ENCODE peak calls at places on chromosomes 12 and 14, in five cellular contexts. One of them, this sample, is unnamed.

GRCh38 chr12:106760184-106760531 is 14.3 kb upstream of the RIC8B start:
- DNase-seq in retinal pigment epithelial cell: no peak
- DNase-seq in choroid plexus epithelial cell: peak
- DNase-seq in AG09309: no peak
- DNase-seq in cardiac fibroblast: no peak
- DNase-seq in this sample: no peak

GRCh38 chr12:69042970-69043369 is 110.0 kb upstream of the CPM start:
- DNase-seq in AG09309: no peak
- DNase-seq in choroid plexus epithelial cell: peak
- DNase-seq in retinal pigment epithelial cell: no peak
- DNase-seq in cardiac fibroblast: no peak
- DNase-seq in this sample: no peak

GRCh38 chr12:10771132-10771733 is 31.2 kb downstream of the TAS2R7 start:
- DNase-seq in choroid plexus epithelial cell: peak
- DNase-seq in cardiac fibroblast: peak
- DNase-seq in retinal pigment epithelial cell: no peak
- DNase-seq in AG09309: peak
- DNase-seq in this sample: peak

GRCh38 chr12:18320036-18320617 is 58.8 kb downstream of the PIK3C2G start:
- DNase-seq in cardiac fibroblast: peak
- DNase-seq in AG09309: peak
- DNase-seq in choroid plexus epithelial cell: peak
- DNase-seq in retinal pigment epithelial cell: peak
- DNase-seq in this sample: peak

GRCh38 chr14:81302613-81303012 is 81.9 kb upstream of the GTF2A1 start:
- DNase-seq in retinal pigment epithelial cell: no peak
- DNase-seq in cardiac fibroblast: no peak
- DNase-seq in choroid plexus epithelial cell: no peak
- DNase-seq in AG09309: no peak
- DNase-seq in this sample: no peak

GRCh38 chr14:94180655-94181271 is 6.6 kb downstream of the PPP4R4 start:
- DNase-seq in cardiac fibroblast: peak
- DNase-seq in retinal pigment epithelial cell: no peak
- DNase-seq in choroid plexus epithelial cell: peak
- DNase-seq in AG09309: no peak
- DNase-seq in this sample: peak

GRCh38 chr14:91415794-91416743 is 1.6 kb downstream of the CCDC88C start:
- DNase-seq in choroid plexus epithelial cell: no peak
- DNase-seq in retinal pigment epithelial cell: no peak
- DNase-seq in cardiac fibroblast: no peak
- DNase-seq in AG09309: no peak
- DNase-seq in this sample: no peak

GRCh38 chr14:104353921-104354701 is 215.7 kb downstream of the KIF26A start:
- DNase-seq in retinal pigment epithelial cell: no peak
- DNase-seq in AG09309: no peak
- DNase-seq in choroid plexus epithelial cell: no peak
- DNase-seq in cardiac fibroblast: no peak
- DNase-seq in this sample: no peak

GRCh38 chr12:52530905-52531304 is 10.7 kb upstream of the KRT5 start:
- DNase-seq in retinal pigment epithelial cell: no peak
- DNase-seq in choroid plexus epithelial cell: no peak
- DNase-seq in cardiac fibroblast: no peak
- DNase-seq in AG09309: no peak
- DNase-seq in this sample: no peak

GRCh38 chr14:103204852-103205540 is 81.7 kb downstream of the TNFAIP2 start:
- DNase-seq in choroid plexus epithelial cell: peak
- DNase-seq in AG09309: no peak
- DNase-seq in retinal pigment epithelial cell: no peak
- DNase-seq in cardiac fibroblast: no peak
- DNase-seq in this sample: peak

GRCh38 chr14:100623557-100623956 is 36.3 kb upstream of the BEGAIN start:
- DNase-seq in retinal pigment epithelial cell: no peak
- DNase-seq in AG09309: no peak
- DNase-seq in choroid plexus epithelial cell: no peak
- DNase-seq in cardiac fibroblast: no peak
- DNase-seq in this sample: no peak

GRCh38 chr12:122842505-122843405 is 7.5 kb downstream of the HIP1R start:
- DNase-seq in retinal pigment epithelial cell: no peak
- DNase-seq in cardiac fibroblast: no peak
- DNase-seq in AG09309: no peak
- DNase-seq in choroid plexus epithelial cell: no peak
- DNase-seq in this sample: no peak

GRCh38 chr14:68779761-68780323 is 13.0 kb downstream of the ZFP36L1 start:
- DNase-seq in choroid plexus epithelial cell: peak
- DNase-seq in cardiac fibroblast: peak
- DNase-seq in retinal pigment epithelial cell: peak
- DNase-seq in AG09309: peak
- DNase-seq in this sample: peak

GRCh38 chr12:123050913-123051312 is 70.4 kb downstream of the ARL6IP4 start:
- DNase-seq in choroid plexus epithelial cell: no peak
- DNase-seq in AG09309: no peak
- DNase-seq in retinal pigment epithelial cell: no peak
- DNase-seq in cardiac fibroblast: no peak
- DNase-seq in this sample: no peak

GRCh38 chr12:127051139-127051538 is 1215.8 kb upstream of the TMEM132C start:
- DNase-seq in retinal pigment epithelial cell: no peak
- DNase-seq in AG09309: no peak
- DNase-seq in choroid plexus epithelial cell: no peak
- DNase-seq in cardiac fibroblast: no peak
- DNase-seq in this sample: no peak

GRCh38 chr12:5078423-5078822 is 34.7 kb downstream of the KCNA5 start:
- DNase-seq in AG09309: no peak
- DNase-seq in choroid plexus epithelial cell: no peak
- DNase-seq in cardiac fibroblast: no peak
- DNase-seq in retinal pigment epithelial cell: no peak
- DNase-seq in this sample: no peak

GRCh38 chr14:105891631-105892452 is 365.5 kb downstream of the TMEM121 start:
- DNase-seq in choroid plexus epithelial cell: no peak
- DNase-seq in cardiac fibroblast: no peak
- DNase-seq in AG09309: no peak
- DNase-seq in retinal pigment epithelial cell: no peak
- DNase-seq in this sample: no peak

GRCh38 chr12:1605129-1606020 is 11.0 kb upstream of the FBXL14 start:
- DNase-seq in AG09309: no peak
- DNase-seq in choroid plexus epithelial cell: peak
- DNase-seq in retinal pigment epithelial cell: no peak
- DNase-seq in cardiac fibroblast: peak
- DNase-seq in this sample: peak

GRCh38 chr14:29227631-29228030 is 461.0 kb downstream of the FOXG1 start:
- DNase-seq in cardiac fibroblast: peak
- DNase-seq in retinal pigment epithelial cell: no peak
- DNase-seq in AG09309: no peak
- DNase-seq in choroid plexus epithelial cell: peak
- DNase-seq in this sample: peak

GRCh38 chr14:55339770-55340169 is 68.5 kb downstream of the FBXO34 start:
- DNase-seq in AG09309: no peak
- DNase-seq in cardiac fibroblast: no peak
- DNase-seq in retinal pigment epithelial cell: no peak
- DNase-seq in choroid plexus epithelial cell: peak
- DNase-seq in this sample: no peak

GRCh38 chr14:77204907-77205306 is 23.3 kb downstream of the TMEM63C start:
- DNase-seq in AG09309: no peak
- DNase-seq in choroid plexus epithelial cell: no peak
- DNase-seq in cardiac fibroblast: no peak
- DNase-seq in retinal pigment epithelial cell: no peak
- DNase-seq in this sample: no peak

GRCh38 chr14:52400846-52401245 is 86.7 kb downstream of the PTGER2 start:
- DNase-seq in retinal pigment epithelial cell: no peak
- DNase-seq in cardiac fibroblast: no peak
- DNase-seq in choroid plexus epithelial cell: no peak
- DNase-seq in AG09309: no peak
- DNase-seq in this sample: no peak

GRCh38 chr14:99733551-99734405 is 49.7 kb downstream of the CYP46A1 start:
- DNase-seq in choroid plexus epithelial cell: no peak
- DNase-seq in AG09309: no peak
- DNase-seq in retinal pigment epithelial cell: no peak
- DNase-seq in cardiac fibroblast: no peak
- DNase-seq in this sample: no peak

GRCh38 chr14:48970995-48971394 is 615.2 kb downstream of the RPS29 start:
- DNase-seq in cardiac fibroblast: peak
- DNase-seq in retinal pigment epithelial cell: no peak
- DNase-seq in choroid plexus epithelial cell: no peak
- DNase-seq in AG09309: no peak
- DNase-seq in this sample: no peak

GRCh38 chr12:131133015-131133905 is 179.6 kb downstream of the ADGRD1 start:
- DNase-seq in retinal pigment epithelial cell: no peak
- DNase-seq in choroid plexus epithelial cell: peak
- DNase-seq in cardiac fibroblast: peak
- DNase-seq in AG09309: no peak
- DNase-seq in this sample: no peak

GRCh38 chr12:130576286-130576933 is 139.7 kb downstream of the RIMBP2 start:
- DNase-seq in choroid plexus epithelial cell: no peak
- DNase-seq in cardiac fibroblast: no peak
- DNase-seq in retinal pigment epithelial cell: no peak
- DNase-seq in AG09309: no peak
- DNase-seq in this sample: no peak

GRCh38 chr14:96260341-96260821 is 4.4 kb downstream of the BDKRB1 start:
- DNase-seq in cardiac fibroblast: peak
- DNase-seq in AG09309: peak
- DNase-seq in choroid plexus epithelial cell: peak
- DNase-seq in retinal pigment epithelial cell: no peak
- DNase-seq in this sample: peak

GRCh38 chr14:96192975-96193805 is 11.4 kb upstream of the BDKRB2 start:
- DNase-seq in choroid plexus epithelial cell: no peak
- DNase-seq in AG09309: no peak
- DNase-seq in retinal pigment epithelial cell: no peak
- DNase-seq in cardiac fibroblast: no peak
- DNase-seq in this sample: no peak

GRCh38 chr12:104480012-104480411 is 23.3 kb downstream of the CHST11 start:
- DNase-seq in cardiac fibroblast: no peak
- DNase-seq in choroid plexus epithelial cell: no peak
- DNase-seq in AG09309: no peak
- DNase-seq in retinal pigment epithelial cell: no peak
- DNase-seq in this sample: no peak

GRCh38 chr12:6341439-6342139 is at the start of gene TNFRSF1A:
- DNase-seq in retinal pigment epithelial cell: no peak
- DNase-seq in choroid plexus epithelial cell: peak
- DNase-seq in AG09309: no peak
- DNase-seq in cardiac fibroblast: peak
- DNase-seq in this sample: peak

GRCh38 chr12:125185311-125185739 is 120.1 kb downstream of the AACS start:
- DNase-seq in choroid plexus epithelial cell: peak
- DNase-seq in AG09309: no peak
- DNase-seq in retinal pigment epithelial cell: no peak
- DNase-seq in cardiac fibroblast: no peak
- DNase-seq in this sample: no peak
- H3K4me3 ChIP-seq in choroid plexus epithelial cell: peak
- H3K4me3 ChIP-seq in AG09309: peak
- H3K4me3 ChIP-seq in retinal pigment epithelial cell: no peak
- H3K4me3 ChIP-seq in cardiac fibroblast: no peak
- H3K4me3 ChIP-seq in this sample: peak

DNA sequence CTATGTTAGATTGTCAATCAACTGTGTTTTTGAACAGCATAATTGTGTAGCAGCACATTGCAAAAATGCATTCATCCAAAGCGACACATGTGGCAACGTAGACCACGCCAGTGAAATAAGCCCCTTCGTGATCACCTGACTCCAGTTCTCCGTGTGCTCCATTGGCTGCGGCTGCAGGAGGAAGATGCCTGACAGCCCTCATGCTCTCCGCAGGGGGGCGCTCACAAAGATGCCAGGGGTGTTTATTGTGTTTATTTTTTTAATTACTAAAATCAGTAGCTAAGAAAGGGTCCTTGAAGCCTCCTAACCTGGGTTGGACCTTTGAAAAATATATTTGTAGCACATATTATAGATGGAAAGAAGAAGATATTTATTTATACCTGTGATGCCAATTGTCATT is 116.3 kb downstream of the SLC15A4 start:
- DNase-seq in AG09309: no peak
- DNase-seq in retinal pigment epithelial cell: no peak
- DNase-seq in cardiac fibroblast: no peak
- DNase-seq in choroid plexus epithelial cell: no peak
- DNase-seq in this sample: no peak
- TF ChIP-seq CTCF in AG09309: no peak
- TF ChIP-seq CTCF in retinal pigment epithelial cell: no peak
- TF ChIP-seq CTCF in cardiac fibroblast: no peak
- TF ChIP-seq CTCF in choroid plexus epithelial cell: no peak
- TF ChIP-seq CTCF in this sample: no peak

DNA sequence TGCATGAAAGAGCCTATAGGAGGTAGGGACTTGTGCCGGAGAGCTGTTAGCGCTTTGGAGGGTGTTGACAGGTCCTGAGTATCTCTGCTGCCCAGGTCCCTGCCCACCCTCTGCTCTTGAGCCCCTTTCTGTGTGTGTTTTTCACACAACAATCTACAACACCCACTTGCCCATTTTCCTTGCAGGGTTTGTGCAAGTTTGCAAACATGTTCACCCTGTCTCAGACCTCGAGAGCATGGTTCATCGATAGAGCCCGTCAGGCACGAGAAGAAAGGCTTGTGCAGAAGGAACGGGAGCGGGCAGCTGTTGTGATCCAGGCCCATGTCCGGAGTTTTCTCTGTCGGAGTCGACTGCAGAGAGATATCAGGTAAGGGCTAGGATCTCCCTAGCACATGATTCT is 5.9 kb downstream of the UBE3B start:
- DNase-seq in cardiac fibroblast: no peak
- DNase-seq in choroid plexus epithelial cell: no peak
- DNase-seq in retinal pigment epithelial cell: no peak
- DNase-seq in AG09309: no peak
- DNase-seq in this sample: no peak
- H3K4me3 ChIP-seq in cardiac fibroblast: no peak
- H3K4me3 ChIP-seq in choroid plexus epithelial cell: no peak
- H3K4me3 ChIP-seq in retinal pigment epithelial cell: no peak
- H3K4me3 ChIP-seq in AG09309: no peak
- H3K4me3 ChIP-seq in this sample: no peak

GRCh38 chr14:71648725-71649124 is 283.5 kb upstream of the RGS6 start:
- DNase-seq in AG09309: no peak
- DNase-seq in choroid plexus epithelial cell: no peak
- DNase-seq in cardiac fibroblast: no peak
- DNase-seq in retinal pigment epithelial cell: no peak
- DNase-seq in this sample: no peak

GRCh38 chr14:71647086-71647784 is 285.0 kb upstream of the RGS6 start:
- DNase-seq in retinal pigment epithelial cell: peak
- DNase-seq in choroid plexus epithelial cell: no peak
- DNase-seq in cardiac fibroblast: no peak
- DNase-seq in AG09309: no peak
- DNase-seq in this sample: no peak

GRCh38 chr14:71650187-71650586 is 282.0 kb upstream of the RGS6 start:
- DNase-seq in retinal pigment epithelial cell: no peak
- DNase-seq in cardiac fibroblast: no peak
- DNase-seq in AG09309: no peak
- DNase-seq in choroid plexus epithelial cell: peak
- DNase-seq in this sample: no peak

GRCh38 chr14:71645656-71646055 is 286.6 kb upstream of the RGS6 start:
- DNase-seq in choroid plexus epithelial cell: peak
- DNase-seq in retinal pigment epithelial cell: no peak
- DNase-seq in AG09309: peak
- DNase-seq in cardiac fibroblast: peak
- DNase-seq in this sample: peak

DNA sequence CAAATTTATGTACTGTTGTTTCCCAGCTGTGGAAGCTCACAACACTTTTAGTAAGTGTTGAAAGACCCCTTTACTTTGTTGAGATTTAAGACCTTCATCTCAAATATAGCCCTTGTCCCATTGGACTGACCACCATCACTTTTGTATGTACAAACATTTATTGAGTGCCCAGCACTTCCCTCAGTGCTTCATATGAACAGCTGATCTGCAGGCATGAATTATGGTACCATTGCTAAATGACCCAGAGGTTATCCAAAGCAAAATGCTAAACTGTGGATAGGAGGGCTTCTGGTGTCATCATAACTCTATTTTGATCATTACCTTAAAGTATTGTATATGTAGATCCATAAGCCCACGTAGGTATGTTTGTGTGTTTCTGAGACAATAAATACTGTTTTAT is 285.7 kb upstream of the RGS6 start:
- DNase-seq in cardiac fibroblast: no peak
- DNase-seq in choroid plexus epithelial cell: no peak
- DNase-seq in AG09309: no peak
- DNase-seq in retinal pigment epithelial cell: no peak
- DNase-seq in this sample: no peak
- TF ChIP-seq CTCF in cardiac fibroblast: no peak
- TF ChIP-seq CTCF in choroid plexus epithelial cell: no peak
- TF ChIP-seq CTCF in AG09309: no peak
- TF ChIP-seq CTCF in retinal pigment epithelial cell: no peak
- TF ChIP-seq CTCF in this sample: no peak

This sample was measured in fibroblast of the aortic adventitia.